ENCODE peak calls at places on chromosomes 7 and 10, in five cellular contexts. O is spleen, Q is HCT116, J is H54, G is IMR-90. Z is an unnamed sample.
A peak's percentile ranks its signal among the peaks of the same experiment; 100 is the strongest.

GRCh38 chr10:79127151-79127961 is 58.6 kb downstream of the ZMIZ1 start:
- DNase-seq in J (peak; percentile 95), G (peak; percentile 86), O (no peak), Q (peak; percentile 56), Z (peak; percentile 10)

GRCh38 chr7:92761391-92762098 is 74.8 kb downstream of the CDK6 start:
- DNase-seq in G (no peak), J (no peak), O (no peak), Q (no peak), Z (no peak)

GRCh38 chr7:142629588-142630260 is 119.5 kb upstream of the PRSS1 start:
- DNase-seq in G (peak; percentile 61), Q (no peak), J (no peak), O (no peak), Z (no peak)

GRCh38 chr10:60387531-60387930 is 2.1 kb downstream of the ANK3 start:
- DNase-seq in J (no peak), G (no peak), Q (no peak), O (no peak), Z (no peak)

GRCh38 chr7:131595699-131596098 is 39.3 kb upstream of the PODXL start:
- DNase-seq in O (no peak), Q (no peak), J (no peak), G (no peak), Z (no peak)

GRCh38 chr10:3704565-3705360 is 80.2 kb downstream of the KLF6 start:
- DNase-seq in J (no peak), O (no peak), Q (no peak), G (no peak), Z (no peak)

GRCh38 chr10:23405540-23405939 is 33.3 kb upstream of the OTUD1 start:
- DNase-seq in Q (no peak), O (no peak), G (peak; percentile 92), J (no peak), Z (no peak)

GRCh38 chr10:131253931-131254865 is 57.3 kb downstream of the TCERG1L start:
- DNase-seq in O (peak; percentile 46), J (no peak), Q (no peak), G (no peak), Z (no peak)

GRCh38 chr10:73131295-73131694 is 21.0 kb downstream of the NUDT13 start:
- DNase-seq in G (peak; percentile 4), J (no peak), Q (no peak), O (no peak), Z (no peak)

GRCh38 chr10:127374074-127374680 is 174.9 kb upstream of the NPS start:
- DNase-seq in G (no peak), J (no peak), O (no peak), Q (no peak), Z (no peak)

GRCh38 chr7:20541615-20542349 is 73.7 kb upstream of the ABCB5 start:
- DNase-seq in J (no peak), Q (no peak), G (no peak), O (no peak), Z (no peak)

GRCh38 chr7:47330026-47330425 is 251.9 kb downstream of the TNS3 start:
- DNase-seq in J (no peak), Q (no peak), G (no peak), O (no peak), Z (no peak)

GRCh38 chr10:71740069-71740468 is 20.5 kb upstream of the C10orf105 start:
- DNase-seq in Q (no peak), J (peak; percentile 70), O (no peak), G (peak; percentile 78), Z (peak; percentile 34)

GRCh38 chr7:727806-728460 is 852 bp upstream of the PRKAR1B start:
- DNase-seq in O (no peak), J (no peak), G (peak; percentile 38), Q (no peak), Z (no peak)

GRCh38 chr10:86347856-86348255 is 18.7 kb downstream of the GRID1 start:
- DNase-seq in G (no peak), J (no peak), O (peak; percentile 48), Q (no peak), Z (no peak)

GRCh38 chr10:31134303-31134928 is 102.8 kb upstream of the ZNF438 start:
- DNase-seq in J (peak; percentile 41), O (no peak), G (peak; percentile 92), Q (no peak), Z (peak; percentile 38)

GRCh38 chr7:10412426-10413019 is 561.1 kb upstream of the PHF14 start:
- DNase-seq in O (no peak), G (peak; percentile 1), J (peak; percentile 2), Q (peak; percentile 16), Z (peak; percentile 28)

GRCh38 chr7:1708640-1709249 is 38.7 kb downstream of the ELFN1 start:
- DNase-seq in J (no peak), Q (no peak), O (peak; percentile 52), G (no peak), Z (no peak)

GRCh38 chr10:79331226-79331625 is 16.0 kb upstream of the PPIF start:
- DNase-seq in J (no peak), Q (no peak), G (peak; percentile 29), O (no peak), Z (no peak)

GRCh38 chr7:157411580-157411979 is 74.8 kb downstream of the DNAJB6 start:
- DNase-seq in J (peak; percentile 89), O (peak; percentile 63), G (no peak), Q (no peak), Z (no peak)

GRCh38 chr7:142535123-142535779 is 214.0 kb upstream of the PRSS1 start:
- DNase-seq in J (peak; percentile 43), O (no peak), Q (peak; percentile 76), G (peak; percentile 92), Z (peak; percentile 69)

GRCh38 chr7:37901236-37901827 is 15.3 kb downstream of the SFRP4 start:
- DNase-seq in G (peak; percentile 15), Q (peak; percentile 13), O (no peak), J (no peak), Z (peak; percentile 69)

GRCh38 chr10:71888623-71889387 is 37.8 kb upstream of the PSAP start:
- DNase-seq in Q (peak; percentile 35), O (peak; percentile 96), G (peak; percentile 77), J (peak; percentile 75), Z (peak; percentile 85)

GRCh38 chr10:35372329-35372728 is 36.0 kb downstream of the CCNY start:
- DNase-seq in G (no peak), J (peak; percentile 16), Q (no peak), O (no peak), Z (no peak)

GRCh38 chr10:30985552-30985951 is 46.1 kb downstream of the ZNF438 start:
- DNase-seq in G (peak; percentile 62), Q (peak; percentile 7), O (no peak), J (no peak), Z (no peak)

GRCh38 chr7:117704098-117704497 is 169.1 kb downstream of the CTTNBP2 start:
- DNase-seq in G (no peak), Q (no peak), J (no peak), O (no peak), Z (no peak)

DNA sequence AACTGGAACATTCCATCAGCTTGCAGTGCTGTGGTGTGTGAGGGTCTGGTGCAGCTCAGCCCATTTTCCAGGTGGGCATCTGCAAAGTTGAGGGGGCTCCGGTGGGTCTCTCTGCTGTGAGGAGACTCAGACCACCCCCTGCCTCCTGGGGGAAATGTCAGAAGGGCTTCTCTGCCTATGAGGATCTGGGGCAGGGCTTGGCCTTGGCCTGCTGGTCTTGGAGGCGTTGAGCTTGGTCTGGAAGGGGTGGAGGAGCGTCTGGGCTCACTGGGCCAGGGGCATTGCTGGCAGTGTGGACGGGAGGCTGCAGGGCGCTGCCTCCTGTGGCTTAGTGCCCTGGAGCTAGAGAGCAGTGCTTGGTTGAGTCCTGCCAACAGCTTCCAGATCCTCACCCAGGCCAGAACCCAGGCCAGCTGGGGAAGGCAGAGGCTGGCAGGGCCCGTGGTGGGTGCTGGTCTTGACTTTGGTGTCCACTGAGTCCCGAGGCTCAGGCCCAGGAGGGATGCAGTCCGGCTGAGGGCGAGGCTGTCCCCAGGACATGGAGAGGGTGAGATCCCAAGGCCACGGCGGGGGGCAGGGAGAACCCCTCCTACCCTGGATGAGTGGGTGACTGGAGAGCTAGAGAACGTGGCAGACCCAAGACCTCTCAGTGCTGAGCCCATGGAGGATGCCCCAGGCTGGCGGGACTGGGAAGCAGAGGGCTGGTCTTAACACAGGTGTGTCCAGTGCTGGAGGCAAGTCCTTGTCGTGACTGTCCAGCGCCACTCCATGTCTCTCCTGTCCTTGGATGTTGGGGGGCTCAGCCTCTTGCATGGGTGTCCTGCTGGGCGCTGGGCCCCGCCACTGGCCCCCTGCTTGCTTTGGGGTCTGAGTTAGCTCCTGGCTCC is 2.8 kb downstream of the SPRN start:
- DNase-seq in O (peak; percentile 74), G (no peak), J (no peak), Q (no peak), Z (no peak)
- TF ChIP-seq POLR2A in O (no peak), G (no peak), J (no peak), Q (no peak), Z (no peak)

DNA sequence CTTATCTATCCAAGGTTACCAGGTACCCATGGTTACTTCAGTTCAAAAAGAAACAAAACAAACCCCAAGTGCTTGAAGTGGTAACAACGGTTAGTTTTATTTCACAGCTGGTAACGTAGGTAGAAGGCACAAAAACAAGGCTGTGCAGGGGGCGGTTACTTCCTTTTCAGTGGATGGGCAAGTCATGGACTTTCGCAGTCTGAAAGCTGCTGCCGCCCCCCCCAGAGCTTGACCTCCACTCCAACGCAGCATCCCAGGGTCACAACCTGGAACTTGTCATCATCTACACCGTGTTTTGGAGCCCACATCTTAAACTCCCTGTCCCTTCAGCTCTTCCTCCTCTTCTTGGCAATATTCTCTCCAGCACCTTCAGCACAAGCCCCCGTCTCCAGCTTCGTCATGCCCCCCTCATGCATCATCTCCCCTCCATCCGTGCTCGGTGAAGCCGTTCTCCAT is 181.2 kb upstream of the ITGB1 start:
- DNase-seq in G (no peak), J (no peak), O (no peak), Q (no peak), Z (no peak)
- TF ChIP-seq POLR2A in G (no peak), J (no peak), O (no peak), Q (no peak), Z (no peak)

DNA sequence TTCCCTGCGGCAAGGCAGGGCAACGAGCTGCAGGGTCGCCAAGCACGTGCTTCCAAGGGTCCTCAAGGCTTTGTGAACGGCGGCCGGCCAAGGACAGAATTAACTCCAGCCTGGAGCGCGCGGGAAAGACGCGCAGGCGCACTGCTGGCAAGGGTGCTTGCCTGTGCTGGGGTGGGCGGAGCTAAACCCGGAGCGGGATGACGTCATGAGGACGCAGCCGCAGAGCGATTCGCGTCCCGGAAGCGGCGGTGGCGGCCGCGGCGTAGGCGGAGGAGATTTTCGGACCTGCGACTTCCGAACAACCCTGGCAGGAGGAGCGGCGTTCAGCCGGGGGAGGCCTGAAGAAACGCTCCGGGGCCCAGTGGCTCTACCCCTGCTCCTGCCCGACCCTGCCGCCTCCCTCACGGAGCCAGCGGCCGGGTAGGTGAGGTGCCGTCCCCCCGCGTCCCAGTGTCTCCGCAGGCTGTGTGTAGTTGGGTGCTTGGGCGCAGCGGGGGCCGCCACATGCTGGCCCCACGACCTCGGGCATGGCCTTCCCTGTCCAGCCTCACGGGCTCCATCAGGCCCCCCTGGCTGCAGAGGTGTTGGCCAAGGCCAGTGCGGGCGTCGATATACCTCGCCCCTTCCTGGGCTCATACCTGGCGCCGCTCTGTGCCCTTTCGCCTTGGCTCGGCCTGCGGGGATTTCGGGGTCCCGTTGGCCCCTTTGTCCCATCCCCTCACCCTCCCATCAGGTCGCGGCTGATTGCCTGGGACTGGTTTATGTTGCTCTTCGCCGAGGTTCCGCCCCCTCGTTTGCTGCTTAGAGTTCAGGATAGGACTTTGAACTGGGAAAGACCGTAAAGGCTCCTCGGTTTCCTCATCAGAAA is at the start of gene ZFYVE27:
- DNase-seq in Q (peak; percentile 88), J (peak; percentile 97), G (peak; percentile 94), O (peak; percentile 99), Z (peak; percentile 95)
- TF ChIP-seq POLR2A in Q (peak; percentile 37), J (peak; percentile 90), G (peak; percentile 91), O (peak; percentile 89), Z (peak; percentile 97)

GRCh38 chr10:110901954-110902819 is 16.8 kb downstream of the BBIP1 start:
- DNase-seq in J (no peak), G (peak; percentile 80), Q (peak; percentile 48), O (no peak), Z (no peak)
- TF ChIP-seq POLR2A in J (no peak), G (no peak), Q (no peak), O (no peak), Z (no peak)

Z was measured in erythroblast.